ENCODE peak calls at places on chromosomes 3 and 15, in eight cellular contexts. W, R, X, N, Q, M, L and G are unnamed samples.

GRCh38 chr15:60966316-60966715 is 262.8 kb downstream of the RORA start:
- DNase-seq in W (no peak), R (no peak), X (no peak), N (no peak), Q (no peak), M (peak), L (no peak), G (no peak)

GRCh38 chr3:42139740-42140453 is 48.7 kb downstream of the TRAK1 start:
- DNase-seq in W (no peak), R (no peak), X (no peak), N (no peak), Q (no peak), M (no peak), L (no peak), G (no peak)

GRCh38 chr3:4580346-4581019 is 87.3 kb downstream of the ITPR1 start:
- DNase-seq in W (no peak), R (no peak), X (no peak), N (no peak), Q (no peak), M (no peak), L (no peak), G (no peak)

GRCh38 chr3:30638685-30639412 is 32.4 kb downstream of the TGFBR2 start:
- DNase-seq in W (no peak), R (no peak), X (no peak), N (no peak), Q (no peak), M (no peak), L (no peak), G (no peak)

GRCh38 chr3:157618075-157618760 is 115.0 kb upstream of the VEPH1 start:
- DNase-seq in W (no peak), R (peak), X (peak), N (no peak), Q (no peak), M (peak), L (no peak), G (peak)

GRCh38 chr3:182710557-182711157 is 82.6 kb upstream of the ATP11B start:
- DNase-seq in W (no peak), R (no peak), X (no peak), N (no peak), Q (no peak), M (no peak), L (no peak), G (no peak)

GRCh38 chr15:74038707-74039655 is 43.4 kb downstream of the GOLGA6A start:
- DNase-seq in W (no peak), R (no peak), X (no peak), N (no peak), Q (no peak), M (peak), L (no peak), G (no peak)

GRCh38 chr3:10510743-10511432 is 5.5 kb upstream of the ATP2B2 start:
- DNase-seq in W (no peak), R (no peak), X (no peak), N (no peak), Q (no peak), M (no peak), L (no peak), G (no peak)

GRCh38 chr15:64046347-64047153 is at the start of gene DAPK2:
- DNase-seq in W (no peak), R (no peak), X (no peak), N (peak), Q (peak), M (peak), L (peak), G (peak)

GRCh38 chr3:186772886-186773417 is 10.4 kb upstream of the EIF4A2 start:
- DNase-seq in W (no peak), R (no peak), X (no peak), N (peak), Q (no peak), M (peak), L (peak), G (no peak)

GRCh38 chr15:95205101-95205500 is 973.7 kb downstream of the MCTP2 start:
- DNase-seq in W (no peak), R (no peak), X (no peak), N (no peak), Q (no peak), M (no peak), L (no peak), G (no peak)

GRCh38 chr15:76401285-76401684 is 64.7 kb downstream of the ISL2 start:
- DNase-seq in W (no peak), R (no peak), X (no peak), N (no peak), Q (no peak), M (no peak), L (no peak), G (no peak)

GRCh38 chr15:91307561-91307960 is 207.5 kb downstream of the SV2B start:
- DNase-seq in W (no peak), R (no peak), X (no peak), N (no peak), Q (no peak), M (no peak), L (no peak), G (no peak)

GRCh38 chr3:168884353-168884903 is 779.1 kb downstream of the MECOM start:
- DNase-seq in W (no peak), R (peak), X (peak), N (peak), Q (no peak), M (peak), L (no peak), G (peak)

GRCh38 chr3:172846706-172847105 is 96.2 kb downstream of the ECT2 start:
- DNase-seq in W (no peak), R (no peak), X (no peak), N (no peak), Q (no peak), M (peak), L (no peak), G (no peak)

GRCh38 chr15:42276762-42277161 is 3.5 kb upstream of the TMEM87A start:
- DNase-seq in W (no peak), R (no peak), X (no peak), N (no peak), Q (no peak), M (no peak), L (no peak), G (no peak)

GRCh38 chr15:82533801-82534200 is 6.5 kb downstream of the RPS17 start:
- DNase-seq in W (no peak), R (no peak), X (no peak), N (no peak), Q (no peak), M (no peak), L (no peak), G (no peak)

GRCh38 chr3:58340594-58341244 is 8.0 kb downstream of the PXK start:
- DNase-seq in W (no peak), R (no peak), X (no peak), N (no peak), Q (no peak), M (no peak), L (no peak), G (no peak)

GRCh38 chr15:47439870-47440155 is 277.5 kb upstream of the SEMA6D start:
- DNase-seq in W (no peak), R (peak), X (no peak), N (no peak), Q (no peak), M (no peak), L (no peak), G (no peak)

GRCh38 chr15:73956276-73957086 is 30.2 kb downstream of the LOXL1 start:
- DNase-seq in W (peak), R (peak), X (peak), N (peak), Q (no peak), M (peak), L (no peak), G (peak)

GRCh38 chr3:78163379-78163778 is 1123.5 kb downstream of the ROBO2 start:
- DNase-seq in W (no peak), R (no peak), X (no peak), N (no peak), Q (no peak), M (no peak), L (no peak), G (no peak)
- TF ChIP-seq CTCF in W (no peak), R (no peak), X (no peak), N (no peak), Q (no peak), M (no peak), L (no peak), G (no peak)

GRCh38 chr3:67790043-67790442 is 135.6 kb upstream of the SUCLG2 start:
- DNase-seq in W (no peak), R (no peak), X (peak), N (peak), Q (peak), M (peak), L (peak), G (peak)
- TF ChIP-seq CTCF in W (no peak), R (peak), X (peak), N (peak), Q (peak), M (peak), L (peak), G (peak)

GRCh38 chr3:3341496-3341895 is 162.0 kb upstream of the CRBN start:
- DNase-seq in W (no peak), R (no peak), X (no peak), N (no peak), Q (no peak), M (no peak), L (no peak), G (no peak)

GRCh38 chr3:3342141-3342540 is 162.7 kb upstream of the CRBN start:
- DNase-seq in W (no peak), R (no peak), X (no peak), N (no peak), Q (no peak), M (no peak), L (no peak), G (no peak)
- TF ChIP-seq CTCF in W (no peak), R (no peak), X (no peak), N (no peak), Q (no peak), M (no peak), L (no peak), G (no peak)

GRCh38 chr3:133937756-133938601 is 42.3 kb upstream of the RAB6B start:
- DNase-seq in W (no peak), R (peak), X (no peak), N (peak), Q (no peak), M (peak), L (no peak), G (peak)

GRCh38 chr3:133935843-133936825 is 40.5 kb upstream of the RAB6B start:
- DNase-seq in W (no peak), R (no peak), X (no peak), N (peak), Q (no peak), M (no peak), L (peak), G (peak)

GRCh38 chr3:133934996-133935842 is 39.5 kb upstream of the RAB6B start:
- DNase-seq in W (no peak), R (no peak), X (no peak), N (peak), Q (no peak), M (no peak), L (peak), G (peak)

GRCh38 chr3:133938770-133939495 is 43.3 kb upstream of the RAB6B start:
- DNase-seq in W (no peak), R (no peak), X (no peak), N (peak), Q (no peak), M (no peak), L (no peak), G (peak)

DNA sequence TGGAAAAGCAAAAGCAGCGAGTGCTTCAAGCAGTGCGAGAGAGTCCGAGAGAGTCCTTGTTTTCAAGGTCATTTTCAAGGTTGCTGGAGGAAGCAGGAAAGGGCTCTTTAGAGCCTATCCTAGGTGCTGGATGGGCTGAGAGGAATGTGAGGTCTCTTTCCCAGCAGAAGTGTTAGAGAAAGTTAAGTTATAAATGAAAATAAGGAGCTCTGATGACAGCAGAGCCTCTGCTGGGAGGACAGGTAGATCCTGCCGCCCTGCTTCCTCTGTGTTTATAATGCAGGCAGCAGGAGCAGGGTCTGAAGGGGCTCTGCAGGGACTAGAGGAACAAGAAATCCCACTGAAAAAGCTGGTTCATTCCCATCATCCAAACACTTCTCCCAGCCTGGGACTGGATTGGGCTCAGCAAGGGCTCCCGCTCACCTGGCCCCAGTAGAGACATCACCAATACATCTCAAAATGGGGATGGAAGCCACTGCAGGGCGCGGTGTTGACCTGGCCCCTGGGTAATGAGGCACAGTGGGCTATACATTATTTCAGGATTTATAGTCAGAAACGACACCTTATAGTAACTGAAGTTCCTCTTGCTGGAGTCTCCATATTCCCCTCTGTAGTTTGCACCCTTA is 41.5 kb upstream of the RAB6B start:
- DNase-seq in W (no peak), R (no peak), X (no peak), N (peak), Q (no peak), M (no peak), L (peak), G (peak)
- TF ChIP-seq CTCF in W (no peak), R (no peak), X (no peak), N (no peak), Q (no peak), M (no peak), L (no peak), G (no peak)

GRCh38 chr15:72585659-72586058 is 68.8 kb upstream of the GOLGA6B start:
- DNase-seq in W (no peak), R (no peak), X (no peak), N (no peak), Q (no peak), M (peak), L (no peak), G (no peak)
- TF ChIP-seq CTCF in W (no peak), R (peak), X (peak), N (no peak), Q (no peak), M (peak), L (no peak), G (no peak)

DNA sequence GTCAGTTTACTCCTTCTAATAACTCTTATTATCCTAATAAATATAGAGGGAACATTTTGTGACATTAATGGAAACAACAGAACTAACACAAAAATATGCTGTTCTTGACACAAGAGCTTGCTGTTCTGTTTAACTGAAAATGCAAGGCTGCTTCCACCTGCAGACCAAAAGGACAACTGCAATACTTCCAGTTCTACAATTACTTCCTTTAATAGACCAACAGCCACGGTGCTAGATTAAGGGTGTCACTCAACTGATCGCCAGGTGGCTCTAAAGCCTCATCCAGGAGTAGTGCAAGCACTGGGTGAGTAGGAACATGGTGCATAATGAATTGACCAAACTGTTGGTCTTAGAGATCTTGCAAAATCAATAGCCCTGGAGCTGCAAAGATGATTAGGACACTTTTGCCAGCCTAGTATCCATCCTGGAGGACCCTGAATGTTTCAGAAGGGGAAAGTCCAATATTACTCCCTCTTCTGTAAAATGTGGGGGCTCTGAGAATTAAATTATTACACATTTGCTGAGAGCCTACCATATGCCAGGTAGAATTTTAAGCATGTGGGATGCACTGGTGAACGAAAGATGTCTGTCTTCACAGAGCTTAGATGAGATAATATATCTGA is 3.6 kb upstream of the CLDN16 start:
- DNase-seq in W (no peak), R (no peak), X (no peak), N (peak), Q (no peak), M (peak), L (no peak), G (peak)
- TF ChIP-seq CTCF in W (no peak), R (peak), X (peak), N (peak), Q (no peak), M (peak), L (no peak), G (peak)